ENCODE peak calls at places on chromosomes 6 and 20, in four cellular contexts. W, S, Q and Z are unnamed samples.

GRCh38 chr20:17867119-17867518 is 101.5 kb downstream of the SNX5 start:
- DNase-seq in W (no peak), S (no peak), Q (no peak), Z (no peak)

GRCh38 chr6:30152019-30152673 is 8.9 kb downstream of the TRIM10 start:
- DNase-seq in W (no peak), S (no peak), Q (no peak), Z (no peak)

GRCh38 chr20:53903652-53903987 is 166.8 kb downstream of the BCAS1 start:
- DNase-seq in W (peak; percentile 83), S (no peak), Q (peak; percentile 94), Z (no peak)

GRCh38 chr6:22826961-22827360 is 257.6 kb downstream of the HDGFL1 start:
- DNase-seq in W (no peak), S (no peak), Q (peak; percentile 82), Z (no peak)

GRCh38 chr6:49918787-49919186 is 45.2 kb downstream of the DEFB114 start:
- DNase-seq in W (no peak), S (no peak), Q (no peak), Z (no peak)

GRCh38 chr20:10447028-10447427 is 11.9 kb downstream of the SLX4IP start:
- DNase-seq in W (peak; percentile 70), S (peak; percentile 49), Q (peak; percentile 70), Z (peak; percentile 51)

GRCh38 chr6:33718713-33719112 is 7.2 kb upstream of the UQCC2 start:
- DNase-seq in W (no peak), S (no peak), Q (peak; percentile 71), Z (no peak)

GRCh38 chr20:23088891-23089290 is 2.8 kb upstream of the CD93 start:
- DNase-seq in W (no peak), S (no peak), Q (no peak), Z (no peak)

GRCh38 chr6:140281236-140281635 is 906.8 kb upstream of the CITED2 start:
- DNase-seq in W (no peak), S (no peak), Q (peak; percentile 74), Z (no peak)

GRCh38 chr6:37365791-37366190 is 12.0 kb downstream of the RNF8 start:
- DNase-seq in W (peak; percentile 34), S (no peak), Q (no peak), Z (peak; percentile 24)

GRCh38 chr6:71190809-71191208 is 97.8 kb upstream of the OGFRL1 start:
- DNase-seq in W (peak; percentile 74), S (no peak), Q (peak; percentile 5), Z (peak; percentile 52)

GRCh38 chr20:13199279-13199678 is 21.8 kb upstream of the ISM1 start:
- DNase-seq in W (no peak), S (no peak), Q (no peak), Z (no peak)

GRCh38 chr6:125984311-125984710 is 2.0 kb upstream of the TRMT11 start:
- DNase-seq in W (peak; percentile 64), S (no peak), Q (no peak), Z (peak; percentile 60)

GRCh38 chr20:34129518-34130162 is 17.6 kb upstream of the EIF2S2 start:
- DNase-seq in W (peak; percentile 81), S (peak; percentile 75), Q (peak; percentile 64), Z (peak; percentile 78)

GRCh38 chr20:47306095-47306494 is 50.4 kb downstream of the ZMYND8 start:
- DNase-seq in W (no peak), S (no peak), Q (no peak), Z (no peak)

GRCh38 chr6:7140631-7141366 is 33.0 kb downstream of the RREB1 start:
- DNase-seq in W (peak; percentile 94), S (peak; percentile 87), Q (peak; percentile 71), Z (peak; percentile 78)

GRCh38 chr6:106279179-106279578 is 46.4 kb downstream of the ATG5 start:
- DNase-seq in W (peak; percentile 25), S (no peak), Q (peak; percentile 33), Z (peak; percentile 85)

GRCh38 chr6:45974596-45974995 is 41.1 kb downstream of the CLIC5 start:
- DNase-seq in W (no peak), S (no peak), Q (no peak), Z (no peak)

GRCh38 chr20:50580016-50580747 is 70.0 kb downstream of the PTPN1 start:
- DNase-seq in W (peak; percentile 69), S (peak; percentile 75), Q (no peak), Z (peak; percentile 73)

GRCh38 chr6:57262491-57262890 is 40.4 kb upstream of the RAB23 start:
- DNase-seq in W (peak; percentile 63), S (no peak), Q (no peak), Z (peak; percentile 63)

GRCh38 chr20:14055127-14055742 is 59.9 kb downstream of the MACROD2 start:
- DNase-seq in W (peak; percentile 65), S (peak; percentile 41), Q (peak; percentile 48), Z (peak; percentile 57)

GRCh38 chr20:62342910-62343309 is 24.2 kb downstream of the LAMA5 start:
- DNase-seq in W (no peak), S (no peak), Q (no peak), Z (peak; percentile 94)

GRCh38 chr6:72466971-72467566 is 154.8 kb upstream of the KCNQ5 start:
- DNase-seq in W (no peak), S (no peak), Q (no peak), Z (no peak)

GRCh38 chr20:52684911-52685310 is 287.2 kb upstream of the TSHZ2 start:
- DNase-seq in W (peak; percentile 47), S (no peak), Q (no peak), Z (no peak)

GRCh38 chr20:41081276-41081814 is 52.7 kb downstream of the TOP1 start:
- DNase-seq in W (peak; percentile 50), S (no peak), Q (no peak), Z (peak; percentile 50)

GRCh38 chr6:47633141-47633540 is 65.2 kb upstream of the ADGRF4 start:
- DNase-seq in W (peak; percentile 23), S (no peak), Q (peak; percentile 29), Z (peak; percentile 23)

GRCh38 chr6:21905531-21905930 is 312.0 kb downstream of the SOX4 start:
- DNase-seq in W (no peak), S (no peak), Q (no peak), Z (no peak)

GRCh38 chr6:136822051-136822378 is 377 bp upstream of the PEX7 start:
- DNase-seq in W (peak; percentile 84), S (no peak), Q (no peak), Z (no peak)

GRCh38 chr6:139029470-139030210 is 1.1 kb downstream of the ABRACL start:
- DNase-seq in W (peak; percentile 71), S (no peak), Q (peak; percentile 19), Z (peak; percentile 74)

GRCh38 chr6:46053034-46053933 is 37.6 kb upstream of the CLIC5 start:
- DNase-seq in W (no peak), S (no peak), Q (no peak), Z (peak; percentile 29)

GRCh38 chr6:158060447-158061360 is 79.0 kb downstream of the SYNJ2 start:
- DNase-seq in W (peak; percentile 97), S (no peak), Q (peak; percentile 82), Z (peak; percentile 90)

DNA sequence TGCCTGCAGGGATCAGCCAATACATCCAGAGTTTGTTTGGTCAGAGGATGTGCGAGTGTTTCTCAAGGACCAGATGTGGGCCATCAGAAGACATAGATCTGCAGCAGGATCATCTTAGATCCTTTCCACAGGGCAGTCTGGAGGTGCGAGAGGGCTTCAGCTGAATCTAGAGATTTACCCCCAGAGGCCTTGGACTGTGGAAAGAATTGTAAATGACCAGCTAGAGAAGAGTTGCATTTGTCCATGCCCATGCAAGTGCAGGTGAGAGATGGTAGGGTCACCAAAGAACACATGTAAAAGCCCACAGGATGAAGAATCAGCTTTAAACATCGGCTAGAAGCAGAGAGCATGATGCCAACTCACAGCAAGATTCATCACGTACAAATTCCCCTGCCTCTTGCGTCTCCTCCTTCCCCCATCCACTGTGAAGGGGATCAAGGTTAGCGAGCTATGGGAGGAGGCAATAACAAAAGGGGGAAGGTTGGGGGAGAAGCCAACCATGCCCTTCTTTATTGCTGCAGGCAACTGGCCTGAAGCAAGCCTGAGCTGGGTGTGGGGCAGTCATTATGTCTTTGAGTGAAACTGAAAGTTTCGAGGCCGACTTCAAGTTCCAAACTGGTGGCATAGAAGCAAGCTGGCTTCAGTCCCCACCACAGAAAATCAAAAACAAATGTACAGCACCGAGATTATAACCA is 83.5 kb downstream of the SCML4 start:
- DNase-seq in W (peak; percentile 26), S (no peak), Q (no peak), Z (no peak)
- H3K4me3 ChIP-seq in W (peak overlapping the region; percentile 64), S (no peak overlapping the region), Q (no peak overlapping the region), Z (no peak overlapping the region)

GRCh38 chr6:41714556-41715273 is 20.7 kb downstream of the TFEB start:
- DNase-seq in W (no peak), S (no peak), Q (no peak), Z (no peak)
- H3K4me1 ChIP-seq in W (peaks cover 23% of the 10 kb centered on the region), S (no peaks in the 10 kb centered on the region), Q (peaks cover 66% of the 10 kb centered on the region), Z (peaks cover 46% of the 10 kb centered on the region)

DNA sequence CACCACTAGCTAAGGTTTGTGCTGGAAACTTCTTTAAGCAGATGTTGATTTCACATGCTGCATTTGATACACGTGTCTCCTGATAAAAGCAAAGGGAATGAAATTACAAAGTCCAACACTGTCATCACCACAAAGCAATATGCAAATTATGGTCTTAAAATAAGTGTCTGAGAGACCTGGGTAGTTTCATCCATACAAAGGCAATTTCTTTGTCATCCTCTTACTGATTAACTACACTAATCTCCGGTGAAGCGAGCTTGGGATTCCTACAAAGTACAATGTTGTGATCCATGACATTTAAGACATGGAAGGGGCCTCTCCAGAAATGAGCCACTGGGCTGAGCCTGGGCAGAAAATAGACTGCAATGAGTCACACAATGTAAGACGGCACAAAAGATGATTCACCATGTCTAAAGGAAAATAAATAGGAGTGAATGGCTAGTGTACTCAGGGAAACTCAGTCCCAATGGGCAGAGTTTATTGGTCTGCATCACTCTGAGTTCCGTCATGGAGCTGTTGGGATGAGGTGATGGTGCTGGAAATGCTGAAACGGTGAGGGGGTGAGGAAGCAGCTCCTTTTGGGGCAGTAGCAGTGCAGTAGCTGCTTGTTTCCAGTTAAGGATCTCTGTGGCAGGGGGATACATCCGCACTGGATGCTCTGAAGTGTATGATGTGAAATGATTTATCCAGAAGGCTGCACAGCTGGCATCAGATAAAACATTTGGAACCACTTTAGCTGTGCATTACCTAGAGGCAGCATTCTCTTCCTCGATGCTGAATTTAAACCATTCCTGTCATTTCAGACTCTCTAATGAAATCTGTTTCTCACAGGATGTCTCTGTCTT is 103.3 kb downstream of the IBTK start:
- DNase-seq in W (peak; percentile 99), S (peak; percentile 43), Q (peak; percentile 96), Z (peak; percentile 98)
- H3K4me3 ChIP-seq in W (peak overlapping the region; percentile 55), S (peak overlapping the region; percentile 37), Q (no peak overlapping the region), Z (no peak overlapping the region)

GRCh38 chr6:100184473-100184872 is 190.4 kb upstream of the MCHR2 start:
- DNase-seq in W (no peak), S (no peak), Q (no peak), Z (no peak)
- H3K4me1 ChIP-seq in W (peaks cover 19% of the 10 kb centered on the region), S (no peaks in the 10 kb centered on the region), Q (no peaks in the 10 kb centered on the region), Z (no peaks in the 10 kb centered on the region)

DNA sequence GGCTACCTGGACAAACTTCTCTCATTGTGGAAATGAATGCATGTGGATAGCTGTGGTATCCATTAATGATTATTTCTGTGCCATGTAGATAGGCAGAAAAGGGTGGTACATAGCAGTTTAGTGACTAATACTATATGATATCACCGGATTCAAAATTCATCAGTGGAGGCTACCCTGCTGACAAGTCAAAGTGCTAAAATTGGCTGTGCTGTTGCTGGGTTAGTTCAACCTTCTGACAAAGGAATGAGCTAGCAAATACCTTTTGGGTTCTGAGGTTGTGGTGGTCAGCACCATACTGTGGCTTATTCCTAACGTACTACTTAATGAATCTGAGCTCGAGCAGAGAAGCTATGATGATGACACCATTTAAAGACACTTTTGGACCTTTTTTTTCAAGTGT is 109.1 kb downstream of the TFAP2B start:
- DNase-seq in W (no peak), S (no peak), Q (no peak), Z (no peak)
- H3K4me3 ChIP-seq in W (no peak overlapping the region), S (no peak overlapping the region), Q (no peak overlapping the region), Z (no peak overlapping the region)